ENCODE peak calls at places on chromosomes 4 and X, in five cellular contexts. I is small intestine; H is activated T-helper 1 cell treated with anti-CD3 and anti-CD28 coated beads, Interleukin-12 subunit alpha, Interleukin-12 subunit beta, Interleukin-2, Interleukin-4 antibody, amounts not matched to agents 30 ng/mL and 10 ng/mL and 1 ng/mL, durations not matched to agents 14 hours and 24 hours and 36 hours; F is body of pancreas; X is T-helper 1 cell. K is an unnamed sample.

GRCh38 chr4:3134201-3134600 is 59.7 kb downstream of the HTT start:
- DNase-seq in H (no peak), X (no peak), I (no peak), F (no peak), K (no peak)

GRCh38 chr4:10013722-10014121 is 7.6 kb downstream of the SLC2A9 start:
- DNase-seq in H (peak; percentile 25), X (no peak), I (peak; percentile 80), F (peak; percentile 74), K (no peak)

GRCh38 chr4:130306566-130306965 is 1210.6 kb downstream of the C4orf33 start:
- DNase-seq in F (no peak), I (no peak), X (no peak), H (no peak), K (no peak)

GRCh38 chr4:7322166-7322991 is 112.4 kb downstream of the PSAPL1 start:
- DNase-seq in H (no peak), I (no peak), X (no peak), F (no peak), K (no peak)

GRCh38 chrX:137969191-137969590 is 403.3 kb downstream of the ZIC3 start:
- DNase-seq in I (no peak), H (no peak), X (no peak), F (no peak), K (no peak)

GRCh38 chr4:99185581-99185980 is 33.5 kb downstream of the ADH6 start:
- DNase-seq in H (no peak), F (no peak), X (no peak), I (no peak), K (no peak)

GRCh38 chr4:8817081-8817812 is 54.4 kb downstream of the HMX1 start:
- DNase-seq in F (no peak), H (no peak), I (no peak), X (no peak), K (no peak)

GRCh38 chrX:13506574-13506973 is 62.8 kb upstream of the EGFL6 start:
- DNase-seq in I (no peak), H (peak; percentile 2), X (peak; percentile 13), F (peak; percentile 54), K (no peak)

GRCh38 chr4:118410143-118410542 is 57.3 kb upstream of the PRSS12 start:
- DNase-seq in I (no peak), H (no peak), X (no peak), F (no peak), K (peak; percentile 63)

GRCh38 chr4:148207074-148207473 is 235.1 kb downstream of the NR3C2 start:
- DNase-seq in F (no peak), X (no peak), H (no peak), I (no peak), K (no peak)

GRCh38 chr4:164529058-164529457 is 224.9 kb upstream of the SMIM31 start:
- DNase-seq in X (no peak), H (no peak), F (no peak), I (no peak), K (no peak)

GRCh38 chr4:111788046-111788642 is 357.1 kb upstream of the FAM241A start:
- DNase-seq in F (no peak), X (no peak), H (no peak), I (no peak), K (no peak)

GRCh38 chrX:117407449-117408170 is 709.0 kb downstream of the KLHL13 start:
- DNase-seq in I (no peak), F (no peak), H (no peak), X (no peak), K (no peak)

GRCh38 chr4:94334519-94334918 is 8.1 kb downstream of the HPGDS start:
- DNase-seq in F (no peak), H (no peak), I (no peak), X (no peak), K (no peak)

GRCh38 chr4:28973591-28974350 is 1746.4 kb upstream of the PCDH7 start:
- DNase-seq in H (no peak), X (no peak), F (no peak), I (no peak), K (no peak)

K was measured in AG04449.